ENCODE peak calls at places on chromosomes 12 and 14, in five cellular contexts. U, Q, D, X and E are unnamed samples.

GRCh38 chr12:68393398-68393797 is 61.2 kb upstream of the MDM1 start:
- DNase-seq in U (no peak), Q (no peak), D (no peak), X (no peak), E (no peak)

GRCh38 chr12:132873724-132874123 is 13.7 kb downstream of the CHFR start:
- DNase-seq in U (no peak), Q (no peak), D (no peak), X (no peak), E (no peak)

GRCh38 chr12:113242018-113242418 is 20.8 kb downstream of the TPCN1 start:
- DNase-seq in U (no peak), Q (no peak), D (peak; percentile 80), X (no peak), E (no peak)

GRCh38 chr12:89709994-89710872 is 1.6 kb upstream of the ATP2B1 start:
- DNase-seq in U (peak; percentile 85), Q (no peak), D (peak; percentile 67), X (peak; percentile 67), E (peak; percentile 7)

GRCh38 chr12:69161835-69162234 is 77.5 kb upstream of the CPSF6 start:
- DNase-seq in U (no peak), Q (peak; percentile 16), D (no peak), X (no peak), E (no peak)

GRCh38 chr12:22541496-22541895 is 2.8 kb downstream of the C2CD5 start:
- DNase-seq in U (no peak), Q (no peak), D (no peak), X (no peak), E (no peak)

GRCh38 chr12:123073962-123074801 is 76.7 kb downstream of the PITPNM2 start:
- DNase-seq in U (no peak), Q (no peak), D (no peak), X (no peak), E (no peak)

GRCh38 chr12:6345319-6346071 is 3.6 kb upstream of the TNFRSF1A start:
- DNase-seq in U (peak; percentile 97), Q (peak; percentile 96), D (no peak), X (no peak), E (peak; percentile 93)

GRCh38 chr14:30584058-30584630 is 25.2 kb downstream of the G2E3 start:
- DNase-seq in U (no peak), Q (no peak), D (no peak), X (no peak), E (no peak)

GRCh38 chr14:91416744-91417133 is 881 bp downstream of the CCDC88C start:
- DNase-seq in U (no peak), Q (no peak), D (no peak), X (no peak), E (no peak)

GRCh38 chr12:124477109-124477915 is 90.1 kb downstream of the NCOR2 start:
- DNase-seq in U (no peak), Q (no peak), D (no peak), X (peak; percentile 6), E (no peak)

GRCh38 chr14:102206901-102207300 is 67.2 kb downstream of the WDR20 start:
- DNase-seq in U (peak; percentile 50), Q (no peak), D (no peak), X (no peak), E (no peak)

GRCh38 chr14:31934767-31935266 is 142.3 kb upstream of the ARHGAP5 start:
- DNase-seq in U (no peak), Q (peak; percentile 81), D (peak; percentile 54), X (no peak), E (no peak)

GRCh38 chr12:107442593-107442992 is 243.0 kb upstream of the PWP1 start:
- DNase-seq in U (no peak), Q (peak; percentile 2), D (no peak), X (no peak), E (no peak)

GRCh38 chr12:24198936-24199644 is 249.6 kb upstream of the SOX5 start:
- DNase-seq in U (no peak), Q (no peak), D (no peak), X (no peak), E (no peak)

GRCh38 chr14:101369916-101370592 is 191.2 kb upstream of the DIO3 start:
- DNase-seq in U (no peak), Q (no peak), D (no peak), X (no peak), E (no peak)

GRCh38 chr12:126932156-126932555 is 1334.8 kb upstream of the TMEM132C start:
- DNase-seq in U (no peak), Q (no peak), D (no peak), X (no peak), E (no peak)
- H3K4me1 ChIP-seq in U (no peaks in the 10 kb centered on the region), Q (no peaks in the 10 kb centered on the region), D (no peaks in the 10 kb centered on the region), X (no peaks in the 10 kb centered on the region), E (peaks cover 7% of the 10 kb centered on the region)

DNA sequence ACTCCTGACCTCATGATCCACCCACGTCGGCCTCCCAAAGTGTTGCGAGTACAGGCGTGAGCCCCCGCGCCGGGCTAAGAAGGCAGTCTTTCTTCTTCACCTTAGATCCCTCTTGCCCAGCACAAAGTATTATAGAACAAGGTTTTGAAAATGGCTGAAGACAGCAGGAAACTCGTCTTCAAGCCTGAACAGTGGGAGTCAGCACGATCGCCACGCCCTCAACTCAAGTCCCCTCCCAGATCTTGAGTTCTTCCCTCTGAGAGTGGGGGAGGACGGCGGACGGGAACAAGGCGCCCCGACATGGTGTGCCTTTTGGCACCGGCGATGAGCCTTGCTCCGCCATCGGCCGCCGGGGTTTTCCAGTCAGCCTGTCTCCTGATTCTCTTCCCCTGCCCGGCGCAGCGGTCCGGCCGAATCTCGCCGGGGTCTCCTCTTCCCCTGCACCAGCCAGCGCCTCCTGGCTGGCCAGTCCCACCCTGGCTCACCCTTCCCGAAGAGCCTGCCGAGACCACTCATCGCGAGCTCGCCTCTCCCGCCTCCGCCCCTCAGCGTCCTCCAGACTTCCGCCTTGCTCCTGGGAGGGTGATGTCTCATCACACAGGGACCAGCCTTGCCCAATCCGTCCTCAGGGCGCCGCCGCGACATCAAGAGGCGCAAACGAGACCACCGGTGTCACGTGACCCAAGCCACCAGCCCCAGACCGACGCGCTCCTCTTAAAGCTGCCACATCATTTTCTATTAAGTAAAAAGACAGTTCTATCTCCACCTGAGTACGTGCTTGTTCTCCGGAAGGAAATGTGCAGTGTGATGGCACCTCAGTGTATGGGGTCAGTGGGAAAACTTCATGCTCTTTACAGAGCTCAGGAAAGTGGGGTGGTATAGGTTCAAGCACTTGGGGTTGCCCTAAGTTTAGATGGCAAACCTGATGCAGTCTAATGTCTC is at the start of gene CHMP4A:
- DNase-seq in U (peak; percentile 99), Q (peak; percentile 99), D (peak; percentile 90), X (peak; percentile 95), E (peak; percentile 97)
- TF ChIP-seq CTCF in U (peak; percentile 26), Q (peak; percentile 19), D (no peak), X (peak; percentile 38), E (peak; percentile 12)

GRCh38 chr14:92539875-92540274 is 26.3 kb downstream of the RIN3 start:
- DNase-seq in U (no peak), Q (peak; percentile 77), D (no peak), X (peak; percentile 45), E (no peak)

GRCh38 chr14:92540472-92541048 is 27.0 kb downstream of the RIN3 start:
- DNase-seq in U (peak; percentile 98), Q (peak; percentile 100), D (peak; percentile 92), X (peak; percentile 89), E (peak; percentile 87)

GRCh38 chr14:92542766-92543554 is 29.4 kb downstream of the RIN3 start:
- DNase-seq in U (no peak), Q (no peak), D (no peak), X (no peak), E (no peak)

GRCh38 chr14:92538412-92539017 is 24.9 kb downstream of the RIN3 start:
- DNase-seq in U (no peak), Q (no peak), D (no peak), X (no peak), E (no peak)

GRCh38 chr14:92539419-92539818 is 25.8 kb downstream of the RIN3 start:
- DNase-seq in U (no peak), Q (no peak), D (peak; percentile 84), X (no peak), E (no peak)
- H3K4me1 ChIP-seq in U (peaks cover 18% of the 10 kb centered on the region), Q (no peaks in the 10 kb centered on the region), D (peaks cover 25% of the 10 kb centered on the region), X (peaks cover 48% of the 10 kb centered on the region), E (peaks cover 21% of the 10 kb centered on the region)

GRCh38 chr14:49598479-49599301 is at the start of gene LRR1:
- DNase-seq in U (peak; percentile 91), Q (peak; percentile 84), D (peak; percentile 90), X (peak; percentile 89), E (peak; percentile 14)

GRCh38 chr14:49594347-49595089 is 4.2 kb upstream of the LRR1 start:
- DNase-seq in U (no peak), Q (peak; percentile 79), D (peak; percentile 70), X (no peak), E (no peak)

GRCh38 chr14:49598182-49598478 is 610 bp upstream of the LRR1 start:
- DNase-seq in U (no peak), Q (no peak), D (no peak), X (no peak), E (no peak)

GRCh38 chr14:49589387-49589786 is 3.2 kb upstream of the RPS29 start:
- DNase-seq in U (no peak), Q (no peak), D (no peak), X (no peak), E (no peak)

GRCh38 chr14:49593016-49593415 is 5.7 kb upstream of the LRR1 start:
- DNase-seq in U (no peak), Q (peak; percentile 55), D (no peak), X (no peak), E (no peak)
- TF ChIP-seq CTCF in U (no peak), Q (no peak), D (no peak), X (no peak), E (no peak)

GRCh38 chr12:52180971-52181628 is 10.7 kb downstream of the KRT80 start:
- DNase-seq in U (no peak), Q (no peak), D (no peak), X (no peak), E (no peak)

GRCh38 chr12:52182898-52183543 is 8.8 kb downstream of the KRT80 start:
- DNase-seq in U (no peak), Q (no peak), D (no peak), X (no peak), E (no peak)

GRCh38 chr12:52183544-52183910 is 8.3 kb downstream of the KRT80 start:
- DNase-seq in U (no peak), Q (no peak), D (no peak), X (no peak), E (no peak)

GRCh38 chr12:52181757-52182156 is 10.1 kb downstream of the KRT80 start:
- DNase-seq in U (no peak), Q (peak; percentile 73), D (no peak), X (no peak), E (no peak)

GRCh38 chr12:52182456-52182855 is 9.4 kb downstream of the KRT80 start:
- DNase-seq in U (no peak), Q (no peak), D (no peak), X (no peak), E (no peak)
- H3K4me1 ChIP-seq in U (peaks cover 17% of the 10 kb centered on the region), Q (peaks cover 19% of the 10 kb centered on the region), D (no peaks in the 10 kb centered on the region), X (peaks cover 39% of the 10 kb centered on the region), E (peaks cover 39% of the 10 kb centered on the region)

GRCh38 chr12:98955284-98955683 is 310.2 kb downstream of the APAF1 start:
- DNase-seq in U (no peak), Q (peak; percentile 4), D (no peak), X (no peak), E (no peak)
- TF ChIP-seq CTCF in U (no peak), Q (peak; percentile 7), D (peak; percentile 15), X (no peak), E (no peak)